ENCODE peak calls at places on chromosomes 3 and 15, in four cellular contexts. O is K562, Z is GM12878, C is HepG2. A is an unnamed sample.

GRCh38 chr3:138781012-138781470 is 53.7 kb downstream of the PIK3CB start:
- DNase-seq in O (no peak), Z (no peak), C (no peak), A (no peak)

GRCh38 chr3:151328298-151329036 is 882 bp downstream of the P2RY13 start:
- DNase-seq in O (no peak), Z (no peak), C (no peak), A (no peak)

GRCh38 chr15:37733628-37734027 is 200.8 kb upstream of the TMCO5A start:
- DNase-seq in O (no peak), Z (no peak), C (no peak), A (no peak)

GRCh38 chr15:23860290-23860751 is 173.2 kb upstream of the NDN start:
- DNase-seq in O (no peak), Z (no peak), C (no peak), A (peak; percentile 90)

GRCh38 chr3:52108302-52109232 is 45.7 kb downstream of the POC1A start:
- DNase-seq in O (peak; percentile 40), Z (no peak), C (no peak), A (peak; percentile 30)

GRCh38 chr15:60369696-60370095 is 28.1 kb downstream of the ANXA2 start:
- DNase-seq in O (no peak), Z (no peak), C (no peak), A (no peak)

GRCh38 chr3:63364495-63364894 is 86.4 kb downstream of the SYNPR start:
- DNase-seq in O (no peak), Z (no peak), C (no peak), A (no peak)

GRCh38 chr15:88396382-88396781 is 70.8 kb downstream of the MRPL46 start:
- DNase-seq in O (no peak), Z (no peak), C (no peak), A (no peak)

GRCh38 chr15:98713585-98714001 is 65.3 kb downstream of the IGF1R start:
- DNase-seq in O (no peak), Z (peak; percentile 37), C (no peak), A (no peak)

GRCh38 chr3:14461748-14462324 is 59.4 kb downstream of the SLC6A6 start:
- DNase-seq in O (peak; percentile 51), Z (no peak), C (peak; percentile 50), A (peak; percentile 58)

GRCh38 chr3:153050978-153051377 is 111.0 kb upstream of the RAP2B start:
- DNase-seq in O (peak; percentile 32), Z (no peak), C (no peak), A (no peak)

GRCh38 chr15:77009176-77009575 is 14.2 kb downstream of the PSTPIP1 start:
- DNase-seq in O (no peak), Z (no peak), C (no peak), A (no peak)

GRCh38 chr3:43915546-43915945 is 224.8 kb downstream of the ABHD5 start:
- DNase-seq in O (no peak), Z (no peak), C (no peak), A (no peak)

GRCh38 chr3:15800780-15801179 is 3.0 kb upstream of the ANKRD28 start:
- DNase-seq in O (no peak), Z (no peak), C (no peak), A (no peak)

GRCh38 chr3:115071611-115072010 is 75.5 kb downstream of the ZBTB20 start:
- DNase-seq in O (no peak), Z (no peak), C (no peak), A (no peak)

GRCh38 chr3:64086479-64086878 is 63.2 kb upstream of the PSMD6 start:
- DNase-seq in O (no peak), Z (no peak), C (peak; percentile 26), A (no peak)

GRCh38 chr3:160402249-160403027 is 3.0 kb downstream of the SMC4 start:
- DNase-seq in O (no peak), Z (no peak), C (no peak), A (no peak)

GRCh38 chr3:127786358-127787070 is 35.8 kb downstream of the MGLL start:
- DNase-seq in O (no peak), Z (no peak), C (no peak), A (no peak)

GRCh38 chr3:6965881-6966280 is 105.0 kb downstream of the GRM7 start:
- DNase-seq in O (no peak), Z (no peak), C (no peak), A (no peak)

GRCh38 chr15:43250785-43251184 is 15.9 kb downstream of the TGM5 start:
- DNase-seq in O (no peak), Z (no peak), C (no peak), A (no peak)

GRCh38 chr3:124770341-124771082 is 40.3 kb downstream of the UMPS start:
- DNase-seq in O (no peak), Z (no peak), C (no peak), A (no peak)

GRCh38 chr3:58306662-58307286 is 454 bp downstream of the HTD2 start:
- DNase-seq in O (peak; percentile 29), Z (no peak), C (peak; percentile 55), A (peak; percentile 27)

GRCh38 chr3:105678017-105678416 is 190.8 kb downstream of the CBLB start:
- DNase-seq in O (no peak), Z (no peak), C (no peak), A (no peak)

GRCh38 chr3:113243846-113244245 is 32.5 kb downstream of the BOC start:
- DNase-seq in O (peak; percentile 7), Z (no peak), C (no peak), A (no peak)

GRCh38 chr3:14522129-14522691 is 17.9 kb downstream of the GRIP2 start:
- DNase-seq in O (no peak), Z (no peak), C (no peak), A (no peak)

GRCh38 chr15:68389936-68390790 is 41.8 kb downstream of the ITGA11 start:
- DNase-seq in O (no peak), Z (peak; percentile 37), C (no peak), A (peak; percentile 5)

GRCh38 chr3:188779537-188779936 is 392.2 kb upstream of the TPRG1 start:
- DNase-seq in O (no peak), Z (no peak), C (no peak), A (no peak)

GRCh38 chr3:30616347-30617027 is 10.1 kb downstream of the TGFBR2 start:
- DNase-seq in O (no peak), Z (no peak), C (no peak), A (no peak)

GRCh38 chr15:22949074-22949547 is 31.1 kb downstream of the CYFIP1 start:
- DNase-seq in O (peak; percentile 73), Z (no peak), C (no peak), A (peak; percentile 39)

GRCh38 chr3:66353530-66353929 is 132.7 kb downstream of the SLC25A26 start:
- DNase-seq in O (no peak), Z (no peak), C (no peak), A (no peak)

GRCh38 chr3:55341502-55342031 is 145.5 kb downstream of the WNT5A start:
- DNase-seq in O (no peak), Z (no peak), C (no peak), A (no peak)

DNA sequence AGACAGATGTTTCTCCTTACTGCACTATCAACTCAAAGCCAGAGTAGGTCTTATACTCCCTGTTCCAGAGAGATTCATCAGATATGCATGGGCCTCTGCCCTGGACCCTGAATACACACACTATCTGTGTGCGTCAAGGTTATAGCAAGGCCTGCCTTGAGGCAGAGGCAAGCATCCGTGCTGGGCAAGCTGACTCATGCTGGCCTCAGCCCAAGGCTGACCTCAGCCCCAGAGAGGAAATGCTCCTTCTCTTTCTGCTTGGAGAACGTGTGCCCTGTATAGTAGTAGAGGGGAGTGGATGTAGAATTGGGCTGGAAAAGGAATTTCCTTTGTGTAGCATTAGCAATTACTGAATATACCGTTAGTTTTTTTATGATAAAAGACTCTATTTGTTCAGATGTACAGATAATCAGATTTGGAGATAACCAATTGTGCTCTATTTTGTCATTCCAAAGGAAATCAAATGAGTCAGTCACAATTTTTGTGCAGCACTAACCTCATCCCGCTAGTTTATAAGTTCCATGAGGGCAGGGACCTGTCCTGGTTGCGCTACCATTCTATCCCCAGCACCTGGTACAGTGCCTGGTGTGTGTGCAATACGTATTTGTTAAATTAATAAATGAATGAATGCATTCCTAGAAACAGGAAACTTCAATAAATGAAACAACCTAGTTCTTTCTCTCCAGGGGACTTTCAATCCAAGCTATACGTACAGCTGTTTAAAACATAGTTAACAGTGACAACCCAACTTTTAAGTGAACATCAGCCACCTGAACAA is 13.3 kb upstream of the PAQR9 start:
- DNase-seq in O (peak; percentile 90), Z (no peak), C (peak; percentile 76), A (no peak)
- TF ChIP-seq ESRRA in O (peak; percentile 95), Z (no peak), C (peak; percentile 61), A (no peak)

GRCh38 chr3:53193466-53194217 is 32.6 kb downstream of the PRKCD start:
- DNase-seq in O (no peak), Z (no peak), C (no peak), A (no peak)

GRCh38 chr3:53192608-53193007 is 31.6 kb downstream of the PRKCD start:
- DNase-seq in O (no peak), Z (no peak), C (no peak), A (no peak)

GRCh38 chr3:53195602-53196574 is 34.9 kb downstream of the PRKCD start:
- DNase-seq in O (peak; percentile 75), Z (no peak), C (no peak), A (peak; percentile 80)

GRCh38 chr3:53195066-53195450 is 34.0 kb downstream of the PRKCD start:
- DNase-seq in O (no peak), Z (no peak), C (no peak), A (no peak)

GRCh38 chr3:53194218-53195065 is 33.4 kb downstream of the PRKCD start:
- DNase-seq in O (no peak), Z (no peak), C (no peak), A (no peak)
- TF ChIP-seq CREM in O (no peak), Z (no peak), C (no peak), A (no peak)

GRCh38 chr15:25728816-25729215 is 134.3 kb downstream of the ATP10A start:
- DNase-seq in O (no peak), Z (no peak), C (no peak), A (no peak)

GRCh38 chr15:25730918-25731317 is 132.2 kb downstream of the ATP10A start:
- DNase-seq in O (no peak), Z (no peak), C (no peak), A (no peak)

GRCh38 chr15:25725758-25726157 is 137.4 kb downstream of the ATP10A start:
- DNase-seq in O (no peak), Z (no peak), C (no peak), A (no peak)

GRCh38 chr15:25727116-25727515 is 136.0 kb downstream of the ATP10A start:
- DNase-seq in O (no peak), Z (no peak), C (no peak), A (no peak)

GRCh38 chr15:25727867-25728600 is 135.1 kb downstream of the ATP10A start:
- DNase-seq in O (no peak), Z (no peak), C (no peak), A (no peak)
- TF ChIP-seq ATF3 in O (no peak), Z (no peak), C (no peak), A (no peak)

DNA sequence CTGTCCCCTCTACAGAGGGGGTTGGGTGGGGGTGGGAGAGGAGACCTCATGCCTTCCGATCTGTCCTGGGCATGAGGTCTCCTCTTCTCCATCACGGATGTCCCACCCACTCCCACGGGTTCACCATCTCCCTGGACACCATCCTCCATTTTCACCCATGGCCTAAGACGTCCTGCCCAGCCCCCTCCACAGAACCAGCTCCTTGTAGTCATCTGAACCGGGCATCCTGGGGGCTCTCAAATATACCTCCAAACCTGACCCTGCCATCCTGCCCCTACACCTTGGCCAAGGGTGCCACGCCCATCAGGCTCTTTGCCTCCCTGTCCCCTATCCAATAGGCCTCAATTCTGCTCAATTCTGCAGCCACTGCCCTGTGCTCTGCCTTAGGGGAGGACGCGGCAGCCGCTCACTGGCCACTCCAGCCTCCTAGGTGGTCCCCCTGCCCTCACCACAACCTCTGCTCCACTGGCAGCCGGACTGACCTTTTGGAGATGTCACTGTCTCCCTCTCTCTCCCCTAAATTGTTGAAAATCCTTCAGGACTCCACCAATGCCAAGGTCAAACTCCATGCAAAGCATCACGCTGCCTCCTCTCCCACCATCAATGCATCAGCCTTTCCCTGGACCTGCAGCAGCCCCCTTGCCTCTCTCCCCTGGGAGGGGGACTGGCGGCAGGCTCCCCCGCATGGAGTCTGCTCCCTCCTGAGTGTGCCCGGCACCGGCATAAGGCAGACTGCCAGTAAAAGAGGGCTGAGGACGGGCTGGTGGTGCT is 9.4 kb upstream of the ANPEP start:
- DNase-seq in O (no peak), Z (no peak), C (no peak), A (no peak)
- TF ChIP-seq ESRRA in O (no peak), Z (no peak), C (no peak), A (no peak)